ENCODE peak calls at places on chromosome 1, in five cellular contexts. X, H, R, N and S are unnamed samples.

GRCh38 chr1:116076831-116077230 is 34.4 kb upstream of the MAB21L3 start:
- DNase-seq in X (peak; percentile 19), H (no peak), R (no peak), N (no peak), S (no peak)

GRCh38 chr1:225335098-225335795 is 92.6 kb downstream of the LBR start:
- DNase-seq in X (no peak), H (no peak), R (no peak), N (no peak), S (no peak)

GRCh38 chr1:97377432-97378034 is 543.3 kb downstream of the DPYD start:
- DNase-seq in X (no peak), H (no peak), R (no peak), N (no peak), S (no peak)

GRCh38 chr1:91633438-91633837 is 132.8 kb downstream of the CDC7 start:
- DNase-seq in X (no peak), H (no peak), R (no peak), N (no peak), S (no peak)

GRCh38 chr1:173473599-173474011 is 3.5 kb upstream of the PRDX6 start:
- DNase-seq in X (peak; percentile 42), H (no peak), R (no peak), N (peak; percentile 36), S (no peak)

GRCh38 chr1:63317007-63317813 is 5.2 kb upstream of the FOXD3 start:
- DNase-seq in X (peak; percentile 63), H (no peak), R (peak; percentile 66), N (peak; percentile 77), S (peak; percentile 95)

GRCh38 chr1:29586215-29586614 is 349.9 kb downstream of the PTPRU start:
- DNase-seq in X (no peak), H (no peak), R (no peak), N (no peak), S (no peak)

GRCh38 chr1:19353596-19353995 is 41.5 kb downstream of the SLC66A1 start:
- DNase-seq in X (no peak), H (no peak), R (no peak), N (no peak), S (no peak)

GRCh38 chr1:31570228-31570627 is 6.1 kb upstream of the TINAGL1 start:
- DNase-seq in X (no peak), H (no peak), R (no peak), N (no peak), S (no peak)

GRCh38 chr1:222064388-222065201 is 322.7 kb upstream of the DUSP10 start:
- DNase-seq in X (peak; percentile 82), H (no peak), R (no peak), N (no peak), S (no peak)

GRCh38 chr1:8197493-8198282 is 120.2 kb upstream of the SLC45A1 start:
- DNase-seq in X (peak; percentile 85), H (peak; percentile 63), R (no peak), N (peak; percentile 82), S (peak; percentile 74)

GRCh38 chr1:71836899-71837298 is 445.4 kb downstream of the NEGR1 start:
- DNase-seq in X (no peak), H (no peak), R (no peak), N (no peak), S (no peak)

GRCh38 chr1:38858833-38859560 is 575 bp downstream of the RRAGC start:
- DNase-seq in X (peak; percentile 61), H (peak; percentile 59), R (peak; percentile 79), N (peak; percentile 77), S (peak; percentile 43)

GRCh38 chr1:75855734-75856133 is 59.1 kb downstream of the MSH4 start:
- DNase-seq in X (no peak), H (no peak), R (no peak), N (no peak), S (no peak)

GRCh38 chr1:76541618-76542017 is 325.7 kb upstream of the ST6GALNAC5 start:
- DNase-seq in X (no peak), H (no peak), R (no peak), N (no peak), S (no peak)

GRCh38 chr1:13646533-13646932 is 53.5 kb upstream of the PRDM2 start:
- DNase-seq in X (no peak), H (no peak), R (no peak), N (no peak), S (no peak)

GRCh38 chr1:53305650-53306049 is 22.2 kb downstream of the LRP8 start:
- DNase-seq in X (no peak), H (no peak), R (no peak), N (no peak), S (no peak)

GRCh38 chr1:33119532-33120217 is 38.7 kb downstream of the AZIN2 start:
- DNase-seq in X (peak; percentile 24), H (no peak), R (no peak), N (no peak), S (no peak)

GRCh38 chr1:7885513-7886298 is 32.8 kb upstream of the UTS2 start:
- DNase-seq in X (no peak), H (no peak), R (peak; percentile 78), N (peak; percentile 14), S (peak; percentile 90)

GRCh38 chr1:28910379-28911125 is 3.8 kb upstream of the EPB41 start:
- DNase-seq in X (no peak), H (no peak), R (no peak), N (no peak), S (no peak)

GRCh38 chr1:51372561-51372960 is 42.2 kb upstream of the TTC39A start:
- DNase-seq in X (no peak), H (no peak), R (no peak), N (no peak), S (no peak)

GRCh38 chr1:100036718-100037664 is 67.2 kb downstream of the SLC35A3 start:
- DNase-seq in X (peak; percentile 24), H (no peak), R (no peak), N (peak; percentile 56), S (no peak)

GRCh38 chr1:233959971-233960710 is 55.7 kb downstream of the SLC35F3 start:
- DNase-seq in X (no peak), H (no peak), R (no peak), N (no peak), S (no peak)

GRCh38 chr1:227372662-227373061 is 54.4 kb upstream of the CDC42BPA start:
- DNase-seq in X (no peak), H (peak; percentile 54), R (no peak), N (no peak), S (peak; percentile 24)

GRCh38 chr1:224691526-224691925 is 75.4 kb downstream of the CNIH3 start:
- DNase-seq in X (no peak), H (no peak), R (no peak), N (no peak), S (no peak)

GRCh38 chr1:26078286-26079177 is 11.1 kb upstream of the TRIM63 start:
- DNase-seq in X (no peak), H (no peak), R (no peak), N (peak; percentile 53), S (peak; percentile 48)

GRCh38 chr1:9593492-9594465 is 5.1 kb downstream of the TMEM201 start:
- DNase-seq in X (peak; percentile 57), H (peak; percentile 59), R (no peak), N (peak; percentile 81), S (peak; percentile 19)

GRCh38 chr1:167922023-167922422 is 8.1 kb upstream of the ADCY10 start:
- DNase-seq in X (peak; percentile 49), H (no peak), R (no peak), N (no peak), S (no peak)

GRCh38 chr1:221725683-221726330 is 16.1 kb downstream of the DUSP10 start:
- DNase-seq in X (peak; percentile 51), H (no peak), R (no peak), N (no peak), S (no peak)

GRCh38 chr1:77370588-77371306 is 88.9 kb downstream of the AK5 start:
- DNase-seq in X (peak; percentile 97), H (no peak), R (no peak), N (no peak), S (no peak)

GRCh38 chr1:77347646-77348045 is 65.8 kb downstream of the AK5 start:
- DNase-seq in X (peak; percentile 92), H (no peak), R (no peak), N (peak; percentile 32), S (no peak)

GRCh38 chr1:186498695-186499389 is 37.9 kb upstream of the PDC start:
- DNase-seq in X (peak; percentile 28), H (no peak), R (no peak), N (peak; percentile 21), S (peak; percentile 28)

GRCh38 chr1:159860456-159860855 is 2.0 kb downstream of the VSIG8 start:
- DNase-seq in X (no peak), H (no peak), R (no peak), N (no peak), S (no peak)

GRCh38 chr1:1088801-1089680 is 14.9 kb upstream of the RNF223 start:
- DNase-seq in X (no peak), H (peak; percentile 11), R (no peak), N (no peak), S (no peak)

GRCh38 chr1:7007902-7008301 is 222.6 kb downstream of the CAMTA1 start:
- DNase-seq in X (no peak), H (no peak), R (no peak), N (no peak), S (no peak)

GRCh38 chr1:20399606-20400180 is 86.3 kb downstream of the CAMK2N1 start:
- DNase-seq in X (no peak), H (no peak), R (no peak), N (no peak), S (no peak)

GRCh38 chr1:240712014-240712731 is 100.2 kb upstream of the GREM2 start:
- DNase-seq in X (peak; percentile 87), H (no peak), R (no peak), N (no peak), S (no peak)

GRCh38 chr1:155133799-155134281 is 1.8 kb upstream of the SLC50A1 start:
- DNase-seq in X (no peak), H (no peak), R (no peak), N (no peak), S (no peak)
- TF ChIP-seq CTCF in X (no peak), H (no peak), R (no peak), N (no peak), S (no peak)

GRCh38 chr1:94527447-94528031 is 14.0 kb downstream of the F3 start:
- DNase-seq in X (peak; percentile 76), H (no peak), R (no peak), N (peak; percentile 71), S (peak; percentile 67)
- TF ChIP-seq CTCF in X (peak; percentile 27), H (no peak), R (no peak), N (peak; percentile 26), S (no peak)

DNA sequence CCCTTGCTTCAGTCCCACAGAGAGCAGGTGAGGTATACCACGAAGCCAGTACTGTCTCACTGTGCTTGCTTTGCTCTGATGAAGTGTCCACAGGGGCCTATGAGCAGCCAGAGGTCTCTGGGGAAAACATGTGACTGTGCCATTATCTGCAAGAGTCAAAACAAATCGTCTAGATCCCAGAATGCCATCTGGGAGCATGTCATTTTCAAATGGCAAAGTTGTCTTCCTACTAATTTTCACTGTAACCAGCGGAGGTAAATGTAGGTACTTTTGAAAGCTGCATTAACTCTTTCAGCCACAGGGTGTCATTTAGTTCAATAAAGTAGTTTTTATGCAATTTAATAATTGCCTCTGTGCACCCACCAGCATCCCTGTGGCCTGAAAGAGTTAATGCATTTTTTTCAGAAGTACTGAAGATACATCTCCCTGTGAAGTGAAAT is 173.6 kb upstream of the SGIP1 start:
- DNase-seq in X (no peak), H (no peak), R (no peak), N (no peak), S (no peak)
- TF ChIP-seq CTCF in X (peak; percentile 7), H (no peak), R (no peak), N (no peak), S (no peak)

DNA sequence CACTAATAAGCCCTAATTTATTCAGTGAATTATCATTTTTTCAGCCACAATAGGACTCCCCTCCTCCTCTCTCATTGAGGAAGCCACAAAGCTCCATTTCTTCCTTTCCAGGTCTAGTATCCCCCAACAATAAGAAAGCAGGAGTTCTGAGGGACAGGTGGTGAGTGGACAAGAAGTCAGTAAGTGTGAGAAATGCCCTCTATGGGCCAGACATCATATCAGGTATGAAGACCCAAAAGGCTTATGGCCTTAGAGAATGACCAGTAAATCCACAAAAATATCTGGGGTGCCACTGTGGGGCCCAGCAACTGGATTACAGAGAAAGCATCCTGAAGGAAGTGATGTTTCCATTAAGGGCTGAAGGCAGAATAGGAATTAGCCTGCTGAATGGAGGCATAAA is 175.7 kb downstream of the TRIM33 start:
- DNase-seq in X (no peak), H (no peak), R (no peak), N (no peak), S (no peak)
- TF ChIP-seq CTCF in X (no peak), H (no peak), R (no peak), N (no peak), S (no peak)